ENCODE peak calls at places on chromosomes 3 and 15, in seven cellular contexts. J, G, L, W, R, P and Z are unnamed samples.

GRCh38 chr15:25762015-25762662 is 101.0 kb downstream of the ATP10A start:
- DNase-seq in J (no peak), G (no peak), L (no peak), W (no peak), R (no peak), P (no peak), Z (no peak)

GRCh38 chr3:67790043-67790442 is 135.6 kb upstream of the SUCLG2 start:
- DNase-seq in J (peak), G (peak), L (peak), W (peak), R (peak), P (peak), Z (peak)

GRCh38 chr3:78804251-78805037 is 963.4 kb downstream of the ROBO1 start:
- DNase-seq in J (no peak), G (no peak), L (no peak), W (no peak), R (no peak), P (no peak), Z (no peak)

GRCh38 chr3:194740859-194741486 is 55.3 kb downstream of the FAM43A start:
- DNase-seq in J (peak), G (peak), L (no peak), W (peak), R (no peak), P (no peak), Z (no peak)

GRCh38 chr3:142828703-142829304 is 60.1 kb downstream of the PCOLCE2 start:
- DNase-seq in J (peak), G (peak), L (peak), W (peak), R (peak), P (peak), Z (peak)

GRCh38 chr15:23578521-23579150 is 13.2 kb downstream of the MKRN3 start:
- DNase-seq in J (no peak), G (no peak), L (no peak), W (no peak), R (no peak), P (no peak), Z (no peak)

GRCh38 chr3:175129126-175129525 is 270.0 kb downstream of the NAALADL2 start:
- DNase-seq in J (no peak), G (no peak), L (no peak), W (no peak), R (no peak), P (no peak), Z (no peak)

GRCh38 chr3:149271669-149272068 is 50.0 kb upstream of the CP start:
- DNase-seq in J (no peak), G (no peak), L (no peak), W (no peak), R (no peak), P (no peak), Z (no peak)

GRCh38 chr15:51237816-51238215 is 100.6 kb downstream of the CYP19A1 start:
- DNase-seq in J (no peak), G (no peak), L (no peak), W (no peak), R (no peak), P (no peak), Z (no peak)

GRCh38 chr3:12255393-12255792 is 33.5 kb upstream of the PPARG start:
- DNase-seq in J (no peak), G (no peak), L (no peak), W (peak), R (no peak), P (no peak), Z (no peak)

GRCh38 chr15:25455244-25455643 is 16.4 kb upstream of the UBE3A start:
- DNase-seq in J (no peak), G (no peak), L (no peak), W (no peak), R (no peak), P (no peak), Z (no peak)

GRCh38 chr3:105118905-105119304 is 247.8 kb upstream of the ALCAM start:
- DNase-seq in J (no peak), G (no peak), L (no peak), W (no peak), R (no peak), P (no peak), Z (no peak)

GRCh38 chr3:151909720-151910405 is 36.4 kb downstream of the SUCNR1 start:
- DNase-seq in J (no peak), G (no peak), L (no peak), W (no peak), R (no peak), P (no peak), Z (no peak)

GRCh38 chr15:31035610-31036009 is 44.2 kb upstream of the MTMR10 start:
- DNase-seq in J (no peak), G (no peak), L (no peak), W (no peak), R (no peak), P (no peak), Z (no peak)

GRCh38 chr3:195286115-195286872 is 15.3 kb upstream of the XXYLT1 start:
- DNase-seq in J (no peak), G (no peak), L (no peak), W (no peak), R (no peak), P (no peak), Z (no peak)

GRCh38 chr15:33328105-33328504 is 17.3 kb downstream of the RYR3 start:
- DNase-seq in J (no peak), G (no peak), L (no peak), W (no peak), R (no peak), P (no peak), Z (no peak)

GRCh38 chr15:85976986-85977385 is 102.7 kb upstream of the AGBL1 start:
- DNase-seq in J (no peak), G (no peak), L (no peak), W (no peak), R (no peak), P (no peak), Z (no peak)

GRCh38 chr3:188296761-188297689 is 143.1 kb downstream of the LPP start:
- DNase-seq in J (no peak), G (no peak), L (no peak), W (peak), R (no peak), P (no peak), Z (no peak)

GRCh38 chr3:13091898-13092620 is 18.8 kb upstream of the IQSEC1 start:
- DNase-seq in J (peak), G (peak), L (peak), W (peak), R (no peak), P (peak), Z (peak)

GRCh38 chr15:95626501-95627361 is 703.8 kb upstream of the NR2F2 start:
- DNase-seq in J (peak), G (no peak), L (no peak), W (no peak), R (no peak), P (no peak), Z (no peak)

GRCh38 chr15:95458736-95459135 is 871.8 kb upstream of the NR2F2 start:
- DNase-seq in J (no peak), G (no peak), L (no peak), W (no peak), R (no peak), P (no peak), Z (no peak)

GRCh38 chr3:49536875-49537533 is 17.3 kb upstream of the BSN start:
- DNase-seq in J (no peak), G (no peak), L (no peak), W (no peak), R (no peak), P (no peak), Z (no peak)

GRCh38 chr3:186668426-186668825 is 2.6 kb downstream of the HRG start:
- DNase-seq in J (no peak), G (no peak), L (no peak), W (no peak), R (no peak), P (no peak), Z (peak)

GRCh38 chr15:75921732-75922703 is 18.3 kb downstream of the FBXO22 start:
- DNase-seq in J (no peak), G (peak), L (no peak), W (peak), R (no peak), P (peak), Z (no peak)

GRCh38 chr15:67680645-67681044 is 138.1 kb downstream of the MAP2K5 start:
- DNase-seq in J (no peak), G (no peak), L (peak), W (no peak), R (no peak), P (peak), Z (no peak)

GRCh38 chr3:135564696-135565095 is 400.8 kb upstream of the PPP2R3A start:
- DNase-seq in J (no peak), G (no peak), L (no peak), W (no peak), R (no peak), P (no peak), Z (no peak)

GRCh38 chr3:55521086-55522060 is 34.3 kb upstream of the WNT5A start:
- DNase-seq in J (no peak), G (no peak), L (no peak), W (no peak), R (no peak), P (no peak), Z (no peak)

GRCh38 chr15:82930466-82930865 is 22.1 kb downstream of the HOMER2 start:
- DNase-seq in J (no peak), G (no peak), L (no peak), W (no peak), R (no peak), P (no peak), Z (no peak)

GRCh38 chr3:62562017-62562416 is 188.7 kb upstream of the FEZF2 start:
- DNase-seq in J (no peak), G (no peak), L (no peak), W (no peak), R (no peak), P (no peak), Z (no peak)

GRCh38 chr3:150409527-150410310 is 1.6 kb downstream of the TSC22D2 start:
- DNase-seq in J (peak), G (no peak), L (peak), W (peak), R (no peak), P (peak), Z (peak)

GRCh38 chr3:151974067-151974466 is 100.6 kb downstream of the SUCNR1 start:
- DNase-seq in J (no peak), G (no peak), L (no peak), W (no peak), R (no peak), P (no peak), Z (no peak)

GRCh38 chr3:160180581-160181216 is 44.5 kb upstream of the C3orf80 start:
- DNase-seq in J (no peak), G (no peak), L (peak), W (no peak), R (no peak), P (no peak), Z (peak)

GRCh38 chr3:37223084-37223975 is 48.9 kb upstream of the LRRFIP2 start:
- DNase-seq in J (no peak), G (no peak), L (no peak), W (peak), R (no peak), P (no peak), Z (no peak)

GRCh38 chr3:173977747-173978146 is 580.2 kb downstream of the NLGN1 start:
- DNase-seq in J (no peak), G (no peak), L (no peak), W (no peak), R (no peak), P (no peak), Z (no peak)

GRCh38 chr3:173988912-173989311 is 591.4 kb downstream of the NLGN1 start:
- DNase-seq in J (no peak), G (no peak), L (no peak), W (no peak), R (no peak), P (no peak), Z (no peak)

GRCh38 chr3:173986861-173987410 is 589.4 kb downstream of the NLGN1 start:
- DNase-seq in J (no peak), G (no peak), L (no peak), W (no peak), R (no peak), P (no peak), Z (no peak)

DNA sequence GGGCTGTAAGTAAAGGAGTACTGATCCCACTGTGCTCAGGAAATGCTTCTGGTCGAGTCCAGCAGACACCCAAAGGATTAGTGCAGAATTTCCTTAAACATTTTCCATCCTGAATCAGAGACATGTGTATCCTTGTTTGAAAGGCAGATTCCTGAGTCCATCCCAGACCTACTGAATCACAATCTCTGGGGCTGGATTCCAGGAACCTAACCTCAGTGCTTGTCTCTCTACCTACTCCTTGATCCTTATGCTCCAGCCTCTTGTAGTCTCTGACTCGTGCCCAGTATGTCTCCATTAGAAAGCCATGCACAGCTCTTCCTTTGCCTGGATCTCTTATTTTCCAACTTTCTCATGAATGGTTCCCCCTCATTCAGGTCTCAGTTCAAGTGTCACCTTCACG is 585.8 kb downstream of the NLGN1 start:
- DNase-seq in J (no peak), G (no peak), L (no peak), W (no peak), R (no peak), P (no peak), Z (no peak)
- TF ChIP-seq YY1 in J (no peak), G (no peak), L (no peak), W (no peak), R (no peak), P (no peak), Z (no peak)

GRCh38 chr3:72973031-72973723 is 23.4 kb upstream of the PPP4R2 start:
- DNase-seq in J (no peak), G (no peak), L (no peak), W (peak), R (no peak), P (no peak), Z (no peak)
- TF ChIP-seq YY1 in J (no peak), G (no peak), L (no peak), W (no peak), R (no peak), P (no peak), Z (no peak)

DNA sequence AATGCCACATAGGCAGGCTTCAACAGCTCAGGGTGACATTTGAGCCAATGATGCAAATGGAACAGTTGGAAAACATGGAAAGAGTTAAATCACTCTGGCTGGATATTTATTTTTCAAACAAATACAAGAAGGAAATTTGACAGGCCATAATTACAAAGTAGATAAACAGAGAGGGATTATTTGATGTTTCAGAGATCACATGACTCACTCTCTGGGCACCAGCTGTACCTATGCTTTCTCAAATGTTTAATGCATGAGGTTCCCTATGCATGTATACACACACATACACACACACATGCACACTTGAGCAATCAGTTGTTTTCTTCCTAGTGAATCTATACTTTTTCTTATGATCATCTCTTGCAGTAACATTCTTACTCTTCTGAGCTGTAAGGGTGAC is 171.4 kb downstream of the ZMAT3 start:
- DNase-seq in J (no peak), G (no peak), L (no peak), W (no peak), R (no peak), P (no peak), Z (no peak)
- TF ChIP-seq YY1 in J (no peak), G (no peak), L (no peak), W (no peak), R (no peak), P (no peak), Z (no peak)

GRCh38 chr3:44522494-44522933 is 32.5 kb upstream of the ZKSCAN7 start:
- DNase-seq in J (no peak), G (no peak), L (no peak), W (peak), R (no peak), P (no peak), Z (no peak)
- TF ChIP-seq YY1 in J (no peak), G (no peak), L (no peak), W (peak), R (no peak), P (no peak), Z (no peak)

GRCh38 chr15:71784719-71785118 is 25.6 kb upstream of the NR2E3 start:
- DNase-seq in J (no peak), G (no peak), L (no peak), W (no peak), R (no peak), P (peak), Z (peak)
- TF ChIP-seq YY1 in J (no peak), G (no peak), L (no peak), W (no peak), R (no peak), P (no peak), Z (no peak)

DNA sequence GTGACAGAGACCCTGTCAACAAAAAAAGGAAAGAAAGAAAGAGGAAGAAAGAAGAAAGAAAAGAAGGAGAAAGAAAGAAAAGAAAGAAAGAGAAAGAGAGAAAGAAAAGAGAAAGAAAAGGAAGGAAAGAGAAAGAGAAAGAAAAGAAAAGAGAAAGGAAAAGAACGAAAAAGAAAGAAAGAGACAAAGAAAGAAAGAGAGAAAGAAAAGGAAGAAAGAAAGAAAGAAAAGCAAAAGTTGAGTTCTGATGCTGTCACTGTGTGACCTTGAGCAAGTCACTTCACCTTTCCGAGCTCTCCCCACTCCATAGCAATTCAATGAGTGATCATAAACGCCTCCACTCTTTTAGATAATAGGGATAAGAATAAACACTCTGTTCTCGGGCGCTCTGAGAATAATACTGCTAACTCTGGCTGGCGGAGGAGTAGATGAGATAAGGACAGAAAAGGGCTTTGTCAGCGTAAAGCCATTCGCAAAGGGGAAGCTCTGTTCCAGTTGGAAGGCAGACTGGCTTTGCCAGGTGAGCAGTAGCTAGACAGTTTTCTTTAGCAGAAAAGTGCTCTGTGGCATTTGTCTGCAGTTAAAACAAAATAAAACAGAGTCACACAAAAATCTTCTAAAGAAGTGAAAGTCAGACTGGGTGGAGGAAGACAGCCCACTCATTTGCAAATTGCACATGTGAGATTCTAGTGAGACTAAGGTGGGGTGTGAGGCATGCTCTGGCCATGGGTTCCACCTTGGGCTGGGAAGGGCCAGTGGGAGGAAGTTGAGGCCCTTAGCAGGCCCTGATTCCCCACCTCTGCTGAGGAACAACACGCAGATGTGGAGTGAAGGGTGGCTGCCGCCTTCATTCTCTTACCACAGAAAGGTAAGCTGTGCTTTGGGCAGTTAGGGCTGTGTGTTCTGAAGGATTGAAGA is 9.6 kb upstream of the FLNB start:
- DNase-seq in J (no peak), G (no peak), L (peak), W (peak), R (no peak), P (peak), Z (no peak)
- TF ChIP-seq YY1 in J (no peak), G (no peak), L (no peak), W (no peak), R (no peak), P (no peak), Z (no peak)

GRCh38 chr3:128585189-128585588 is 65.4 kb downstream of the RPN1 start:
- DNase-seq in J (no peak), G (no peak), L (no peak), W (no peak), R (no peak), P (peak), Z (no peak)
- TF ChIP-seq YY1 in J (no peak), G (no peak), L (no peak), W (no peak), R (no peak), P (no peak), Z (no peak)

GRCh38 chr3:141242722-141243092 is 11.1 kb downstream of the PXYLP1 start:
- DNase-seq in J (no peak), G (no peak), L (no peak), W (no peak), R (no peak), P (no peak), Z (no peak)

GRCh38 chr3:141240290-141241247 is 8.9 kb downstream of the PXYLP1 start:
- DNase-seq in J (no peak), G (no peak), L (peak), W (no peak), R (no peak), P (no peak), Z (no peak)

GRCh38 chr3:141241248-141242034 is 9.8 kb downstream of the PXYLP1 start:
- DNase-seq in J (no peak), G (no peak), L (no peak), W (no peak), R (no peak), P (no peak), Z (no peak)

GRCh38 chr3:141242035-141242721 is 10.6 kb downstream of the PXYLP1 start:
- DNase-seq in J (no peak), G (no peak), L (no peak), W (no peak), R (no peak), P (no peak), Z (no peak)

GRCh38 chr3:141243295-141243707 is 11.7 kb downstream of the PXYLP1 start:
- DNase-seq in J (no peak), G (no peak), L (no peak), W (no peak), R (no peak), P (peak), Z (peak)
- TF ChIP-seq YY1 in J (no peak), G (no peak), L (no peak), W (no peak), R (no peak), P (no peak), Z (no peak)